ENCODE peak calls at places on chromosomes 5 and 9, in eight cellular contexts. J is stomach; Y is HCT116; F is PC-3; O is fibroblast of lung; U is left ventricle myocardium inferior; G is CD8-positive, alpha-beta memory T cell; M is GM23338. W is an unnamed sample.

GRCh38 chr5:50666261-50667078 is at the start of gene PARP8:
- DNase-seq in Y (no peak), F (no peak), U (peak; percentile 45), G (peak; percentile 68), O (peak; percentile 36), M (peak; percentile 81), J (peak; percentile 51), W (peak; percentile 53)

GRCh38 chr5:128197911-128198522 is 114.5 kb downstream of the SLC12A2 start:
- DNase-seq in J (no peak), F (no peak), O (no peak), Y (no peak), G (no peak), M (no peak), U (no peak), W (no peak)

GRCh38 chr5:171644536-171644935 is 141.1 kb upstream of the SMIM23 start:
- DNase-seq in J (no peak), O (peak; percentile 30), U (peak; percentile 28), Y (no peak), M (no peak), G (no peak), F (no peak), W (no peak)

GRCh38 chr5:24566933-24567332 is 77.8 kb downstream of the CDH10 start:
- DNase-seq in O (no peak), F (peak; percentile 76), U (no peak), J (no peak), Y (no peak), G (no peak), M (no peak), W (no peak)

GRCh38 chr9:128819716-128820664 is 1.7 kb downstream of the ENDOG start:
- DNase-seq in U (peak; percentile 64), M (no peak), J (no peak), Y (no peak), F (peak; percentile 51), O (no peak), G (no peak), W (no peak)

GRCh38 chr5:69493235-69493925 is 790 bp downstream of the OCLN start:
- DNase-seq in J (peak; percentile 53), G (no peak), O (peak; percentile 44), F (peak; percentile 41), Y (no peak), U (no peak), M (peak; percentile 63), W (no peak)

GRCh38 chr5:80960531-80961375 is 590 bp downstream of the RASGRF2 start:
- DNase-seq in U (peak; percentile 28), Y (no peak), O (peak; percentile 46), J (no peak), F (no peak), G (peak; percentile 64), M (peak; percentile 58), W (peak; percentile 51)

GRCh38 chr9:128713941-128714573 is 9.9 kb downstream of the ZDHHC12 start:
- DNase-seq in U (no peak), M (no peak), O (no peak), J (no peak), G (peak; percentile 36), F (no peak), Y (no peak), W (no peak)

DNA sequence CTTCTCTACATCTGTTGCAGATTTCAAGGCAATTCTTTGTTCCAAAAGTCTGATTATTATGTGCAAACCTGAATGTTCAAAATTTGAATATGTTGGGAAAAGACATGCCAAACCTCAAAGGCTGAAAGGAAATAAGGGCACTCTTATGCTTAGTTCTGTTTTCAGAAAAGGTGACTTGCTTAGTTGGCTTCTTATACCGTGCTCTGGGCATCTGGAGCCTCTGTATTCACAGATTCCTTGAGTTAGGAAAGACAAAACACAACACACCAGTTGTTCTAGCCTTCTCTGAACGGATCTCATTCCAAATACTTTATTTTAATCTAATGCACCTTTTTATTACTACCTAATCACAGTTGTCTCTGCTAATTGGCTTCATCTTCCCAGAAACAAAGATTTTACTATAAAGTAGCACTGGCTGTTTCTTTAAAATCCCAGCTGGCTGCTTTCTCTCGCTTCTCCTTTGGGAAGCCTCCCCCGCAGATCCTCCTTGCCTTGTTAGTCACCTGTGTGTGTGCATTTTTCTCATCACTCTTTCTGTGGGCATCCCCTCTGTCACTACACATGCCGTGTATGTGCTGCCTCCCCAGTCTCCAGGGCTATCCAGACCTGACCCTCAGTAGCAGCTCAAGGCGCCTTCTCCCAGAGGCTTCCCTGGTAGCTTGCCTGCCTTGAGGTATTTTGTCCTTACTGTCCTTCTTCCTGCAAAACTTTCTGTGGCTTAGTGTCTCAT is 138.3 kb downstream of the TLE4 start:
- DNase-seq in G (no peak), Y (no peak), U (no peak), J (no peak), O (no peak), F (no peak), M (peak; percentile 15), W (no peak)
- H3K36me3 ChIP-seq in G (peaks cover 16% of the 10 kb centered on the region), Y (no peaks in the 10 kb centered on the region), U (peaks cover 56% of the 10 kb centered on the region), J (peaks cover 17% of the 10 kb centered on the region), O (no peaks in the 10 kb centered on the region), F (no peaks in the 10 kb centered on the region), M (peaks cover 14% of the 10 kb centered on the region), W (peaks cover under 1% of the 10 kb centered on the region)

DNA sequence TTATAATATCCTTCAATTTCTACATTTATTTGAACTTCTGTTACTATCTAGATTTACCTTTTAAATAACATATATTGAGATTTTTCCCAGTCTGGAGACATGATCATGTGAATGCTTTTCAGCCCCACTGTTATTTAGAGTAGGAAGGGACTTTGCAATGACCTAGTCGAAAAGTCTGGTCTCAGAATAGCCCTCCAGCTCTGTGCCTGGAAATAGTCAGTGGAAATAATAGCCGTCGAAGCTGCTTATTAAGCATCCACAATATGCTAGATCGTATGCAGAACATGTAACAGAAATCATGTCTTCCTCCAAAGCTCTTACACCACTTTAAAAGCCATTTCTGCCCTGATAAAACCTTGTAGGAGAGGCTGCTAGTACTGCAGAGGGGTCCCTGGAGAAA is 2.4 kb upstream of the FGF1 start:
- DNase-seq in U (no peak), J (no peak), F (no peak), G (no peak), M (no peak), O (no peak), Y (no peak), W (no peak)
- H3K27ac ChIP-seq in U (peak overlapping the region; percentile 85), J (no peak overlapping the region), F (no peak overlapping the region), G (no peak overlapping the region), M (no peak overlapping the region), O (no peak overlapping the region), Y (no peak overlapping the region), W (no peak overlapping the region)

DNA sequence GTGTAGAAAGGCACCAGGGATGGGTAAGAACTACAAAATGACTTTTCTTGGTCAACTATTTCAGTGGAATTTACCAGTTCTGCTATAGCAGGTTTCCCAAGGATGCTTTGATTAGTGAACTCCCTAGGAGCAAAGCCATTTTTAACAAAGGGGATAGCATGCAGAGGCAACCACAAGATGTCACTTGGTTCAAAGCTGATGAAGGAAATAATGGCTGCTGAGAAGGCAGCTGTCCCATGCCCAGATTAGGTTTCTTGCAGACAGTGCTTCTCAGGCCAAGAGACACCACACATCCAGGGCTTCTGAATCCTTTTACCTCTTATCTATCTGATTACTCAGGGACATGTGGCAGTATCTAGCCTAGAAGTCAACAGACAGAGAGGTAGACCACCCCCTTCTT is 192.6 kb downstream of the DOCK8 start:
- DNase-seq in O (no peak), Y (no peak), J (no peak), F (no peak), G (no peak), M (no peak), U (no peak), W (no peak)
- H3K36me3 ChIP-seq in O (no peaks in the 10 kb centered on the region), Y (no peaks in the 10 kb centered on the region), J (no peaks in the 10 kb centered on the region), F (no peaks in the 10 kb centered on the region), G (peaks cover 57% of the 10 kb centered on the region), M (no peaks in the 10 kb centered on the region), U (no peaks in the 10 kb centered on the region), W (peaks cover 60% of the 10 kb centered on the region)

GRCh38 chr9:71665247-71665646 is 103.1 kb downstream of the CEMIP2 start:
- DNase-seq in F (peak; percentile 30), M (no peak), U (no peak), J (no peak), O (peak; percentile 15), G (no peak), Y (no peak), W (no peak)
- H3K27ac ChIP-seq in F (no peak overlapping the region), M (no peak overlapping the region), U (no peak overlapping the region), J (no peak overlapping the region), O (no peak overlapping the region), G (no peak overlapping the region), Y (no peak overlapping the region), W (no peak overlapping the region)

GRCh38 chr5:150013931-150014330 is 13.4 kb downstream of the HMGXB3 start:
- DNase-seq in G (no peak), M (no peak), J (no peak), Y (no peak), U (no peak), O (no peak), F (no peak), W (no peak)
- H3K36me3 ChIP-seq in G (peaks cover 69% of the 10 kb centered on the region), M (peaks cover 54% of the 10 kb centered on the region), J (peaks cover 47% of the 10 kb centered on the region), Y (peaks cover 89% of the 10 kb centered on the region), U (peaks cover 94% of the 10 kb centered on the region), O (peaks cover 18% of the 10 kb centered on the region), F (peaks cover 83% of the 10 kb centered on the region), W (peaks cover 49% of the 10 kb centered on the region)

DNA sequence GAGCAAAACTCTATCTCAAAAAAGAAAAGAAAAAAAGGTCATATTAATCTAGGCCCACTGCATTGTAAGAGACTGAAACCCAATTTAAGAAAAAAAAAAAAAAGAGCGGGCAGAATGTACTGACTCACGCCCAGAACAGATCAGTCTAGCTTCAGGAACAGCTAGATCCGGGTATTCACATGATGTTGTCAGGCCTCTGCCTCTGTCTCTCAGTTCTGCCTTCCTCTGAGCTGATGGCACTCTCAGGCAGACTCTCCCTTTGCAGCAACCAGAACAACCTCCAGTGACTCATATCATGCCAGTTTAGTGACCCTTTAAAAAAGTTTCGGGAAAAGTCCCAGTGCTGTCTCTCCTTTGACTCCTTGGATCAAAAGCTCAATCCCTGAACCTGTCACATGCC is 53.0 kb downstream of the NEURL1B start:
- DNase-seq in O (no peak), M (no peak), J (no peak), Y (no peak), G (peak; percentile 3), F (no peak), U (no peak), W (no peak)
- H3K27ac ChIP-seq in O (no peak overlapping the region), M (no peak overlapping the region), J (peak overlapping the region; percentile 51), Y (no peak overlapping the region), G (no peak overlapping the region), F (no peak overlapping the region), U (peak overlapping the region; percentile 92), W (no peak overlapping the region)